ENCODE peak calls at places on chromosomes 6 and 20, in four cellular contexts. Y, O, F and B are unnamed samples. For H3K4me1, the result is how much of the 10 kb centered on the place peaks cover.

GRCh38 chr20:25259788-25260254 is 11.9 kb downstream of the PYGB start:
- DNase-seq in Y (no peak), O (no peak), F (no peak), B (no peak)

GRCh38 chr6:166957087-166957804 is 896 bp upstream of the RNASET2 start:
- DNase-seq in Y (peak), O (peak), F (peak), B (peak)

GRCh38 chr6:157050537-157051280 is 272.6 kb downstream of the TMEM242 start:
- DNase-seq in Y (no peak), O (peak), F (no peak), B (no peak)

GRCh38 chr6:11229267-11230043 is 3.0 kb downstream of the NEDD9 start:
- DNase-seq in Y (no peak), O (no peak), F (no peak), B (no peak)

GRCh38 chr20:5364136-5364821 is 47.5 kb upstream of the PROKR2 start:
- DNase-seq in Y (no peak), O (no peak), F (no peak), B (no peak)

GRCh38 chr6:119858901-119859300 is 509.3 kb upstream of the MAN1A1 start:
- DNase-seq in Y (no peak), O (no peak), F (no peak), B (no peak)

GRCh38 chr6:164344801-164345291 is 930.3 kb downstream of the QKI start:
- DNase-seq in Y (peak), O (no peak), F (no peak), B (no peak)

GRCh38 chr6:130858054-130858453 is 30.8 kb downstream of the SMLR1 start:
- DNase-seq in Y (no peak), O (no peak), F (no peak), B (no peak)

GRCh38 chr6:13302751-13303667 is 25.3 kb downstream of the TBC1D7 start:
- DNase-seq in Y (peak), O (peak), F (peak), B (peak)

GRCh38 chr20:45138451-45139300 is 14.4 kb upstream of the WFDC12 start:
- DNase-seq in Y (peak), O (peak), F (peak), B (peak)

GRCh38 chr6:68559716-68560115 is 75.4 kb upstream of the ADGRB3 start:
- DNase-seq in Y (no peak), O (peak), F (no peak), B (no peak)

GRCh38 chr6:163387317-163387716 is 27.2 kb upstream of the QKI start:
- DNase-seq in Y (no peak), O (no peak), F (no peak), B (no peak)

GRCh38 chr6:170045981-170046667 is 244.8 kb downstream of the DLL1 start:
- DNase-seq in Y (no peak), O (no peak), F (peak), B (no peak)

GRCh38 chr6:125363010-125363359 is 61.2 kb upstream of the HDDC2 start:
- DNase-seq in Y (no peak), O (peak), F (no peak), B (no peak)

GRCh38 chr20:64077094-64077493 is 2.2 kb downstream of the RGS19 start:
- DNase-seq in Y (peak), O (no peak), F (peak), B (no peak)

GRCh38 chr6:116088946-116089345 is 11.7 kb upstream of the NT5DC1 start:
- DNase-seq in Y (no peak), O (no peak), F (no peak), B (no peak)

GRCh38 chr6:24430086-24430485 is 27.4 kb downstream of the MRS2 start:
- DNase-seq in Y (no peak), O (no peak), F (no peak), B (no peak)

GRCh38 chr6:6330407-6330806 is 9.9 kb upstream of the F13A1 start:
- DNase-seq in Y (no peak), O (no peak), F (no peak), B (no peak)

GRCh38 chr6:43992126-43992663 is 135.1 kb downstream of the MRPL14 start:
- DNase-seq in Y (no peak), O (no peak), F (peak), B (no peak)

GRCh38 chr20:46070215-46070910 is 19.4 kb downstream of the NCOA5 start:
- DNase-seq in Y (no peak), O (no peak), F (no peak), B (no peak)

GRCh38 chr6:28537509-28538140 is 11.9 kb downstream of the GPX5 start:
- DNase-seq in Y (no peak), O (no peak), F (no peak), B (peak)

GRCh38 chr20:59933849-59934585 is 580 bp upstream of the SYCP2 start:
- DNase-seq in Y (peak), O (peak), F (peak), B (peak)

GRCh38 chr20:62040933-62041332 is 24.7 kb downstream of the TAF4 start:
- DNase-seq in Y (no peak), O (no peak), F (no peak), B (no peak)

GRCh38 chr6:44278774-44279697 is 8.8 kb downstream of the TMEM151B start:
- DNase-seq in Y (no peak), O (peak), F (no peak), B (no peak)

GRCh38 chr6:5764401-5764955 is 242.2 kb downstream of the NRN1 start:
- DNase-seq in Y (peak), O (no peak), F (no peak), B (no peak)

GRCh38 chr20:51368461-51369211 is 173.9 kb downstream of the NFATC2 start:
- DNase-seq in Y (no peak), O (no peak), F (no peak), B (no peak)

GRCh38 chr6:166637001-166637400 is 9.9 kb upstream of the RPS6KA2 start:
- DNase-seq in Y (no peak), O (no peak), F (no peak), B (no peak)

GRCh38 chr20:17326096-17326495 is 99.3 kb downstream of the PCSK2 start:
- DNase-seq in Y (no peak), O (no peak), F (no peak), B (no peak)

GRCh38 chr20:37309941-37310590 is 20.6 kb downstream of the MANBAL start:
- DNase-seq in Y (peak), O (no peak), F (no peak), B (no peak)
- H3K4me1 ChIP-seq in Y (under half), O (under half), F (under half), B (under half)

GRCh38 chr6:16240618-16241320 is 2.4 kb downstream of the GMPR start:
- DNase-seq in Y (no peak), O (no peak), F (no peak), B (no peak)
- H3K4me1 ChIP-seq in Y (under half), O (under half), F (under half), B (under half)

GRCh38 chr6:16132909-16133308 is 4.0 kb downstream of the MYLIP start:
- DNase-seq in Y (no peak), O (no peak), F (no peak), B (peak)
- H3K4me1 ChIP-seq in Y (under half), O (half or more), F (under half), B (half or more)

DNA sequence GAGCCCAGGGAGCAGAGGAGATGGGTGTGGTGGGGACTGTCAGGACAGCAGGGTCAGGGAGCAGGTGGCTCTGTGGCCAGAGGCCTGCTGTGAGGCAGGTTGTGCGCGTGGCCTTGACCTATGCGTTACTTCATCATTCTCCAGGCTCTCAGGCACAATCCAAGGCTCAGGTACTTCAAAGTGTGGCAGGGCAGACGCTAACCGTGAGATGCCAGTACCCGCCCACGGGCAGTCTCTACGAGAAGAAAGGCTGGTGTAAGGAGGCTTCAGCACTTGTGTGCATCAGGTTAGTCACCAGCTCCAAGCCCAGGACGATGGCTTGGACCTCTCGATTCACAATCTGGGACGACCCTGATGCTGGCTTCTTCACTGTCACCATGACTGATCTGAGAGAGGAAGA is 535 bp downstream of the NCR2 start:
- DNase-seq in Y (no peak), O (no peak), F (no peak), B (no peak)
- H3K4me1 ChIP-seq in Y (under half), O (under half), F (under half), B (under half)

GRCh38 chr20:47456952-47457724 is 44.5 kb upstream of the NCOA3 start:
- DNase-seq in Y (no peak), O (no peak), F (no peak), B (no peak)
- H3K4me1 ChIP-seq in Y (under half), O (under half), F (under half), B (under half)

GRCh38 chr6:26123675-26124549 is 36.7 kb downstream of the HFE start:
- DNase-seq in Y (peak), O (peak), F (peak), B (peak)
- H3K4me1 ChIP-seq in Y (under half), O (under half), F (under half), B (under half)

GRCh38 chr6:80527552-80528052 is 421.1 kb downstream of the BCKDHB start:
- DNase-seq in Y (no peak), O (no peak), F (no peak), B (no peak)

GRCh38 chr6:80523531-80523970 is 417.1 kb downstream of the BCKDHB start:
- DNase-seq in Y (no peak), O (peak), F (no peak), B (no peak)

GRCh38 chr6:80522556-80522955 is 416.1 kb downstream of the BCKDHB start:
- DNase-seq in Y (no peak), O (no peak), F (no peak), B (no peak)

GRCh38 chr6:80520195-80520594 is 413.7 kb downstream of the BCKDHB start:
- DNase-seq in Y (no peak), O (no peak), F (no peak), B (no peak)

GRCh38 chr6:80523029-80523428 is 416.6 kb downstream of the BCKDHB start:
- DNase-seq in Y (no peak), O (no peak), F (no peak), B (no peak)
- H3K4me1 ChIP-seq in Y (under half), O (under half), F (under half), B (under half)